ENCODE peak calls at places on chromosomes 12 and 14, in eight cellular contexts. U is osteoblast; T is psoas muscle; C is naive thymus-derived CD4-positive, alpha-beta T cell; N is mucosa of descending colon; Q is fibroblast of lung; Y is right cardiac atrium; B is CD8-positive, alpha-beta memory T cell. E is an unnamed sample. For H3K4me1, the result is how much of the 10 kb centered on the place peaks cover.

GRCh38 chr12:66776974-66777373 is 98.1 kb upstream of the GRIP1 start:
- DNase-seq in B (peak), T (no peak), U (no peak), C (no peak), Q (no peak), Y (no peak), N (no peak), E (no peak)

GRCh38 chr12:108090932-108091331 is 38.2 kb upstream of the WSCD2 start:
- DNase-seq in C (no peak), U (no peak), Y (no peak), B (no peak), Q (no peak), T (no peak), N (no peak), E (no peak)

GRCh38 chr14:91303091-91303923 is 58.8 kb upstream of the GPR68 start:
- DNase-seq in U (peak), Y (peak), Q (peak), B (no peak), C (peak), T (peak), N (peak), E (peak)

GRCh38 chr12:5078423-5078822 is 34.7 kb downstream of the KCNA5 start:
- DNase-seq in U (no peak), B (no peak), C (no peak), T (no peak), Y (peak), Q (no peak), N (no peak), E (no peak)

GRCh38 chr12:67498981-67499380 is 149.6 kb upstream of the DYRK2 start:
- DNase-seq in Y (no peak), U (peak), T (no peak), B (no peak), C (no peak), N (no peak), Q (no peak), E (no peak)

GRCh38 chr14:67553547-67553946 is 20.5 kb downstream of the PLEKHH1 start:
- DNase-seq in N (no peak), T (no peak), B (no peak), Q (no peak), U (no peak), C (no peak), Y (no peak), E (no peak)

GRCh38 chr14:73264080-73264895 is 27.0 kb downstream of the PAPLN start:
- DNase-seq in Q (no peak), Y (no peak), B (peak), C (no peak), U (no peak), T (no peak), N (peak), E (no peak)

GRCh38 chr12:19981944-19982343 is 386.4 kb upstream of the PDE3A start:
- DNase-seq in U (no peak), Q (no peak), N (no peak), C (no peak), Y (no peak), T (no peak), B (no peak), E (no peak)

GRCh38 chr12:69501154-69501895 is 31.1 kb downstream of the FRS2 start:
- DNase-seq in U (no peak), N (no peak), C (no peak), B (no peak), Q (no peak), T (no peak), Y (no peak), E (no peak)

GRCh38 chr14:49865431-49865859 is 12.9 kb upstream of the NEMF start:
- DNase-seq in N (peak), C (peak), Y (peak), Q (peak), B (peak), T (peak), U (peak), E (peak)

GRCh38 chr12:80681287-80681686 is 26.1 kb upstream of the MYF6 start:
- DNase-seq in Y (no peak), N (no peak), Q (no peak), T (no peak), C (no peak), U (no peak), B (no peak), E (no peak)

GRCh38 chr12:123995023-123995422 is 22.0 kb downstream of the ZNF664 start:
- DNase-seq in U (peak), N (no peak), T (no peak), B (no peak), C (no peak), Q (peak), Y (no peak), E (peak)
- H3K4me1 ChIP-seq in U (half or more), N (under half), T (under half), B (under half), C (under half), Q (under half), Y (under half), E (under half)

DNA sequence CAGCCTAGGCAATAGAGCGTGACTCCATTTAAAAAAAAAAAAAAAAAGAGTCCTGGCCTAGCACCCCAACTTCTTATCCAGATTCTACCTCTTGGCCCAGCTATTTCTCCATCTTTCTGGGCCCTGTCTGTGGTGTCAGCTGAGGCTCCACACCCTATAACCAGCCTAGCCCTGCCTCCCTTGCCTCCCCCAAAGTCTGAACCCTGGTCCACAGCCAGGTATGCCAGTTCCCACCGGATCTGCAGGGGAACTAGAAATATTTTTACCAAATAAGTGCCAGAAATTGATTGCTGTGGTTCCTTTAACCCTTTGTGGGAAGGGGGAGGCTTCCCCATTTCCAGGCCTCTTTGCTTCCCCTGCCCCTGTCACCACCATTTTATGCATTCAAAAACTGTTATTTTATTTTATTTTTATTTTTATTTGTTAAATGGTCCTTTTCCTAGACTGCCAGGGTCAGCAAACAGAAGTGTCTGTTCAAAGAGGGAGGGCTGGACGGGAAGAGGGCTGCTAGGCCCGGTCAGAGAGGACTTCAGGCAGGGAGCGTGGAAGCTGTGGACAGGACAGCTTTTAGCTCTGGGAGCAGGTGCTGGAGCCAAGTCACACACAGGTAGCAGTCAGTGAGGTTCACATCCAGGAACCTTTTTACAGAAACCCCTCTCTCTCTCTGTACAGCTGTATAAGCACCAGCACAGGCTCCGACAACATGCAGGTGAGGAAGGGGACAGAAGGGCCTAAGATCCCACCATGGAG is 23.2 kb downstream of the TTC9 start:
- DNase-seq in T (no peak), N (no peak), B (no peak), U (peak), Q (no peak), Y (no peak), C (no peak), E (peak)
- H3K4me1 ChIP-seq in T (under half), N (under half), B (half or more), U (under half), Q (under half), Y (under half), C (half or more), E (half or more)

GRCh38 chr12:64670039-64670438 is 59.7 kb downstream of the RASSF3 start:
- DNase-seq in N (no peak), U (no peak), Q (no peak), C (peak), Y (no peak), B (no peak), T (no peak), E (peak)
- H3K4me1 ChIP-seq in N (half or more), U (under half), Q (under half), C (half or more), Y (under half), B (half or more), T (under half), E (half or more)

GRCh38 chr12:110338754-110339153 is 57.7 kb downstream of the ATP2A2 start:
- DNase-seq in B (no peak), N (no peak), Y (no peak), C (no peak), U (no peak), T (no peak), Q (peak), E (peak)
- H3K4me1 ChIP-seq in B (under half), N (under half), Y (under half), C (under half), U (under half), T (under half), Q (under half), E (under half)

GRCh38 chr14:69620981-69621380 is 9.6 kb downstream of the SUSD6 start:
- DNase-seq in Y (no peak), Q (no peak), N (no peak), B (no peak), U (no peak), C (no peak), T (no peak), E (no peak)
- H3K4me1 ChIP-seq in Y (under half), Q (under half), N (under half), B (half or more), U (under half), C (half or more), T (half or more), E (half or more)

DNA sequence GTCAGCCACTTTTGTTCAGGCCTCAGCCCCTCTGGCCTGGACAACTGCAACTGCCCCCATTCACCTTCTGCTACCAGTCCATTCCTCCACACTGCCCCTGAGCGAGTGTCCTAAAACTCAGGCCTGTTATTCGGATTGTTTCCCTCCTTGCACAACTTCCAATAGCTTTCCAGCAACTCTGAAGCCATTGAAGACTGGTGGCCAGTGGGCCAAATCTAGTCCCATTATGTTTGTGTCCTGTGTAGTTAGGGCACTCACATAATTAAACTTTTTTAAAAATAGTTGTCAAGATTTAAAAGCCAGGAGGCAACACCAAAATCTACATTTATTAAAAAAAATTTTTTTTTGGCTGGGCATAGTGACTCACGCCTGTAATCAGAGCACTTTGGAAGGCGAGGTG is 17.8 kb upstream of the FIGNL2 start:
- DNase-seq in Y (no peak), Q (no peak), U (peak), C (no peak), T (peak), N (no peak), B (peak), E (no peak)
- H3K4me1 ChIP-seq in Y (under half), Q (under half), U (under half), C (under half), T (under half), N (under half), B (under half), E (under half)

GRCh38 chr12:21827135-21827534 is 52.6 kb upstream of the KCNJ8 start:
- DNase-seq in T (no peak), U (no peak), Y (no peak), Q (no peak), C (no peak), B (no peak), N (no peak), E (no peak)
- H3K4me1 ChIP-seq in T (under half), U (under half), Y (under half), Q (under half), C (under half), B (under half), N (under half), E (under half)

GRCh38 chr14:77100961-77101360 is 2.9 kb downstream of the CIPC start:
- DNase-seq in U (no peak), T (no peak), N (no peak), Q (no peak), Y (no peak), B (no peak), C (no peak), E (peak)
- H3K4me1 ChIP-seq in U (under half), T (half or more), N (under half), Q (under half), Y (under half), B (under half), C (under half), E (under half)

DNA sequence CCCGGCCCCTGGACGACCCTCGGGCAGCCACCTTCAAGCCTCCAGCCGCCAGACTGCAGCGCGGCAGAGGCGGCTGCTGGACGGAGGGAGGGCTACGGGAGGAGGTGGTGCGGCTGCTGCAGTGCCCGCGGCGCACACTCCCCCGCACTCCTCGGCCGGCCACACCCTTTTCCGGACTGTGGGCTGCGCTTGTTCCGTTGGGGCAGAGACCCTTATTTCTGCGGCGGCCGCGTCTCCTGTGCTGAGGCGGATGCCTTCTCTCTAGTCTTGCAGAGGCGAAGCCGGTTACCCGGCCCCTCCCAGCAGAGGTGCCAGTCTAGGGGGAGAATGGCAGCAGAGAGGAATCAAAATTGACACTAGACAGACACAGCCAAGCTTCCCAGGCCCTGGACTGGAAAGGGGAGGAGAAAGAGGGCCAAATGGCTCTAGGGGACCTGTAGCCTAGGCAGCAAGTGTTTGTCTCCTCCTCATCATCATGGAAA is 1.2 kb downstream of the ESYT1 start:
- DNase-seq in C (peak), Y (peak), Q (peak), B (peak), T (peak), N (peak), U (peak), E (peak)
- H3K4me1 ChIP-seq in C (half or more), Y (under half), Q (under half), B (half or more), T (under half), N (under half), U (under half), E (under half)